ENCODE peak calls at places on chromosomes 6 and 20, in seven cellular contexts. A is A673, O is GM06990, I is heart left ventricle, Z is breast epithelium, W is psoas muscle, G is GM13977. U is an unnamed sample.

GRCh38 chr20:57032847-57033246 is 233.6 kb downstream of the BMP7 start:
- DNase-seq in O (no peak), G (no peak), Z (no peak), A (no peak), I (no peak), W (no peak), U (no peak)

GRCh38 chr6:10478187-10479040 is 42.7 kb upstream of the GCNT2 start:
- DNase-seq in O (peak; percentile 18), A (peak; percentile 69), W (no peak), G (peak; percentile 75), Z (no peak), I (no peak), U (no peak)

GRCh38 chr6:163793584-163793983 is 379.1 kb downstream of the QKI start:
- DNase-seq in O (no peak), G (peak; percentile 9), A (peak; percentile 6), W (no peak), I (no peak), Z (no peak), U (no peak)

GRCh38 chr6:84599991-84600390 is 164.4 kb downstream of the TBX18 start:
- DNase-seq in I (no peak), Z (no peak), O (no peak), W (no peak), G (no peak), A (no peak), U (no peak)

GRCh38 chr20:51457281-51457932 is 85.1 kb downstream of the NFATC2 start:
- DNase-seq in I (peak; percentile 38), A (peak; percentile 25), G (no peak), W (peak; percentile 76), O (no peak), Z (peak; percentile 34), U (no peak)

GRCh38 chr6:4759997-4760396 is 16.2 kb upstream of the CDYL start:
- DNase-seq in G (no peak), A (no peak), W (no peak), I (no peak), Z (no peak), O (no peak), U (no peak)

GRCh38 chr6:100962466-100962865 is 81.3 kb upstream of the ASCC3 start:
- DNase-seq in I (no peak), G (no peak), W (no peak), Z (no peak), A (no peak), O (no peak), U (no peak)

GRCh38 chr20:2653511-2654383 is 1.3 kb downstream of the NOP56 start:
- DNase-seq in G (no peak), I (no peak), O (no peak), Z (no peak), W (no peak), A (no peak), U (no peak)

GRCh38 chr6:8085053-8085511 is 17.3 kb downstream of the EEF1E1 start:
- DNase-seq in A (no peak), Z (peak; percentile 25), O (no peak), W (no peak), G (no peak), I (no peak), U (no peak)

GRCh38 chr20:22821081-22821480 is 214.0 kb upstream of the SSTR4 start:
- DNase-seq in A (no peak), Z (no peak), G (no peak), O (no peak), I (no peak), W (no peak), U (no peak)

GRCh38 chr6:157106487-157106886 is 216.8 kb downstream of the TMEM242 start:
- DNase-seq in Z (no peak), W (no peak), O (no peak), G (no peak), A (no peak), I (no peak), U (no peak)

GRCh38 chr6:131295081-131295480 is 159.8 kb downstream of the AKAP7 start:
- DNase-seq in I (no peak), W (no peak), G (no peak), A (no peak), O (no peak), Z (no peak), U (no peak)

GRCh38 chr20:49641683-49642649 is 71.7 kb downstream of the B4GALT5 start:
- DNase-seq in O (no peak), I (no peak), W (no peak), G (no peak), A (no peak), Z (no peak), U (no peak)

GRCh38 chr20:39623584-39624234 is 661.6 kb downstream of the DHX35 start:
- DNase-seq in Z (no peak), I (no peak), A (peak; percentile 69), O (no peak), W (no peak), G (no peak), U (no peak)

GRCh38 chr20:20360464-20360863 is 7.4 kb upstream of the INSM1 start:
- DNase-seq in Z (no peak), G (peak; percentile 73), I (no peak), W (no peak), A (peak; percentile 80), O (no peak), U (no peak)

GRCh38 chr20:59149678-59150504 is 13.7 kb upstream of the ZNF831 start:
- DNase-seq in O (no peak), W (no peak), A (no peak), I (peak; percentile 50), Z (peak; percentile 31), G (no peak), U (no peak)

GRCh38 chr20:5862703-5863039 is 87.7 kb downstream of the TRMT6 start:
- DNase-seq in O (no peak), A (no peak), Z (no peak), I (no peak), W (no peak), G (no peak), U (no peak)

GRCh38 chr6:164013480-164014208 is 599.1 kb downstream of the QKI start:
- DNase-seq in I (no peak), Z (no peak), A (no peak), O (no peak), G (no peak), W (no peak), U (no peak)

GRCh38 chr6:79713701-79714322 is 82.7 kb downstream of the SH3BGRL2 start:
- DNase-seq in W (no peak), O (no peak), I (peak; percentile 13), A (peak; percentile 69), G (peak; percentile 17), Z (no peak), U (no peak)

GRCh38 chr20:34110025-34111013 is 1.7 kb downstream of the EIF2S2 start:
- DNase-seq in W (no peak), A (peak; percentile 17), G (peak; percentile 42), O (peak; percentile 33), I (no peak), Z (no peak), U (no peak)

GRCh38 chr6:45486739-45487138 is 109.0 kb upstream of the SUPT3H start:
- DNase-seq in I (no peak), W (no peak), G (no peak), A (no peak), Z (no peak), O (no peak), U (no peak)

GRCh38 chr20:63706027-63706695 is 1.6 kb downstream of the ARFRP1 start:
- DNase-seq in G (peak; percentile 7), A (no peak), I (no peak), Z (no peak), O (no peak), W (peak; percentile 51), U (no peak)

GRCh38 chr20:63707558-63708300 is at the start of the genes ARFRP1 and ZGPAT:
- DNase-seq in Z (peak; percentile 71), O (peak; percentile 91), I (peak; percentile 90), G (peak; percentile 95), W (peak; percentile 95), A (peak; percentile 89), U (peak; percentile 56)

GRCh38 chr20:63705232-63706026 is 2.3 kb downstream of the ARFRP1 start:
- DNase-seq in I (no peak), W (peak; percentile 34), O (no peak), Z (no peak), A (no peak), G (peak; percentile 4), U (no peak)

GRCh38 chr20:63708301-63709148 is 686 bp downstream of the ZGPAT start:
- DNase-seq in I (peak; percentile 12), A (no peak), W (peak; percentile 53), O (no peak), Z (no peak), G (no peak), U (peak; percentile 27)

GRCh38 chr20:63706852-63707557 is 771 bp downstream of the ARFRP1 start:
- DNase-seq in I (peak; percentile 45), G (peak; percentile 76), Z (no peak), A (peak; percentile 46), O (peak; percentile 76), W (peak; percentile 72), U (no peak)
- TF ChIP-seq CTCF in I (peak; percentile 33), G (peak; percentile 90), Z (no peak), A (no peak), O (peak; percentile 90), W (no peak), U (no peak)

GRCh38 chr6:125041740-125042459 is 79.7 kb downstream of the RNF217 start:
- DNase-seq in A (no peak), O (no peak), W (no peak), I (no peak), Z (no peak), G (no peak), U (no peak)
- TF ChIP-seq CTCF in A (no peak), O (no peak), W (no peak), I (no peak), Z (no peak), G (no peak), U (no peak)

GRCh38 chr6:112482373-112482772 is 135.2 kb downstream of the RFPL4B start:
- DNase-seq in W (no peak), Z (no peak), A (no peak), G (no peak), I (no peak), O (no peak), U (no peak)

GRCh38 chr6:112481256-112481655 is 134.1 kb downstream of the RFPL4B start:
- DNase-seq in W (no peak), Z (no peak), A (no peak), I (no peak), O (no peak), G (no peak), U (no peak)

GRCh38 chr6:112478036-112478435 is 130.9 kb downstream of the RFPL4B start:
- DNase-seq in G (no peak), I (no peak), W (no peak), A (no peak), O (no peak), Z (no peak), U (no peak)

GRCh38 chr6:112477125-112477524 is 130.0 kb downstream of the RFPL4B start:
- DNase-seq in Z (no peak), G (no peak), I (no peak), O (no peak), W (no peak), A (no peak), U (no peak)

DNA sequence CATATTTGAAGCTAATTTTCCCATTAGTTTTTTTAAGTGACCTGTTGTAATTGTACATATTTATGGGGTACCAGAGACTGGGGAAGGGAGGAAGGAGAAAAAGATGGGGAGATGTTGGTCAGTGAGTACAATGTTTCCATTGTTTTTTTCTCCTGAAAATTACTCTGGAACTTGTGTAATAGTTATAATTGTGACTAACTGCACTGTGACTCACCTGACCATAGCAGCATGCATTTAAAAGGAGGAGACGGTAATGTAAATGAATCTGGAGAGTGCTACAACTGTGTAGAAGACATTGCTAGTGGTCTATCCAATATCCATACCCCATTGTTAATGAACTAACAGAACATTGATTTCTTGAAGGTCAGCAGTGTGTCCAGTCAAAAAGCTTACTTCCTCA is 133.4 kb downstream of the RFPL4B start:
- DNase-seq in W (no peak), O (no peak), I (no peak), A (no peak), G (no peak), Z (no peak), U (no peak)
- TF ChIP-seq CTCF in W (no peak), O (no peak), I (no peak), A (no peak), G (no peak), Z (no peak), U (no peak)

GRCh38 chr6:33779305-33779704 is 9.6 kb downstream of the LEMD2 start:
- DNase-seq in I (no peak), A (no peak), Z (no peak), W (no peak), G (no peak), O (no peak), U (no peak)
- TF ChIP-seq CTCF in I (no peak), A (peak; percentile 30), Z (no peak), W (no peak), G (no peak), O (no peak), U (no peak)

U was measured in mesothelial cell of epicardium.